ENCODE peak calls at places on chromosomes 12 and 14, in eight cellular contexts. Y is right lobe of liver, S is breast epithelium, P is IMR-90, E is transverse colon, V is suprapubic skin, H is heart left ventricle, T is A549. X is an unnamed sample.

GRCh38 chr14:73342670-73343069 is 105.4 kb downstream of the PAPLN start:
- DNase-seq in S (no peak), E (no peak), P (no peak), Y (no peak), V (no peak), T (no peak), H (no peak), X (no peak)

GRCh38 chr14:31994391-31995033 is 82.6 kb upstream of the ARHGAP5 start:
- DNase-seq in E (no peak), Y (no peak), V (no peak), T (no peak), H (no peak), P (no peak), S (no peak), X (no peak)

GRCh38 chr14:61581340-61581739 is 114.0 kb upstream of the HIF1A start:
- DNase-seq in H (no peak), E (no peak), T (no peak), S (no peak), P (no peak), Y (no peak), V (no peak), X (no peak)

GRCh38 chr14:34324363-34324795 is 137.7 kb downstream of the SPTSSA start:
- DNase-seq in S (no peak), P (peak), V (no peak), Y (no peak), T (peak), E (peak), H (no peak), X (peak)

GRCh38 chr14:103118019-103118662 is 5.1 kb upstream of the TNFAIP2 start:
- DNase-seq in Y (peak), S (no peak), E (peak), T (no peak), H (peak), V (no peak), P (peak), X (no peak)

GRCh38 chr12:77685112-77685511 is 145.6 kb upstream of the NAV3 start:
- DNase-seq in E (peak), H (peak), T (peak), P (peak), Y (no peak), V (no peak), S (peak), X (peak)

GRCh38 chr14:33499687-33500086 is 451.2 kb downstream of the EGLN3 start:
- DNase-seq in T (no peak), E (no peak), V (no peak), H (no peak), S (no peak), Y (no peak), P (no peak), X (no peak)

GRCh38 chr14:79705126-79705894 is 506.0 kb downstream of the DIO2 start:
- DNase-seq in Y (no peak), P (no peak), E (peak), V (no peak), T (no peak), H (no peak), S (no peak), X (no peak)

GRCh38 chr14:27040552-27040951 is 442.7 kb upstream of the NOVA1 start:
- DNase-seq in V (no peak), H (no peak), S (no peak), P (no peak), T (no peak), E (no peak), Y (no peak), X (no peak)

GRCh38 chr12:2483713-2484112 is 311.1 kb upstream of the FKBP4 start:
- DNase-seq in Y (no peak), E (no peak), S (no peak), T (no peak), V (peak), P (no peak), H (no peak), X (no peak)

GRCh38 chr14:73786942-73787759 is 64.5 kb upstream of the PTGR2 start:
- DNase-seq in V (no peak), H (peak), T (no peak), P (peak), S (peak), Y (peak), E (peak), X (peak)

DNA sequence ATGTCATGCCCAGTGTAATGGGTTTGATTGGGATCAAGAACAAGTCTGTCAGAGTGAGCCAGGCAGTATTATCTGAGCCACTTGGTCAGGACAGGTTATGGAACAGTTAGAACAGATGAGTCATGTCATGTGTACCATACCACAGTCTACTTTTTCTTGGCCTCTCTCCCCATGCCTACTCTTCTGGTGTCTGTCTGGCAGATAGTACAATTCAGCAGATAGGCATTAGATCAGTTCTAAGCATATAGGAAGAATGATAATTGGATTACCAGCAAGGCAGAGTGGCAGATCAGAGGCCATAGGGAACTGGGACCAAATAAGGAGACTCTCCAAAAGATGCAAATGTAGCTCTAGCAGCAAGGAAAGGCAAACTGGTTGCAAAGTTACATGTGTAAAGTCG is 30.5 kb downstream of the FBXO34 start:
- DNase-seq in Y (no peak), V (no peak), E (no peak), H (no peak), P (peak), S (no peak), T (no peak), X (peak)
- TF ChIP-seq POLR2A in Y (no peak), V (no peak), E (no peak), H (no peak), P (no peak), S (no peak), T (no peak), X (peak)

GRCh38 chr14:23071244-23071974 is 14.1 kb upstream of the CDH24 start:
- DNase-seq in P (peak), T (peak), H (peak), S (peak), V (peak), Y (peak), E (peak), X (no peak)
- TF ChIP-seq POLR2A in P (peak), T (peak), H (peak), S (no peak), V (no peak), Y (peak), E (peak), X (peak)

GRCh38 chr12:15372313-15372712 is 50.0 kb downstream of the PTPRO start:
- DNase-seq in V (no peak), E (no peak), T (no peak), H (no peak), P (no peak), S (no peak), Y (no peak), X (no peak)
- TF ChIP-seq POLR2A in V (no peak), E (no peak), T (no peak), H (no peak), P (no peak), S (no peak), Y (no peak), X (no peak)

GRCh38 chr12:124881123-124881522 is 17.5 kb upstream of the SCARB1 start:
- DNase-seq in T (no peak), H (no peak), S (no peak), P (no peak), V (no peak), E (no peak), Y (no peak), X (no peak)
- TF ChIP-seq POLR2A in T (no peak), H (no peak), S (no peak), P (no peak), V (no peak), E (no peak), Y (no peak), X (no peak)

GRCh38 chr12:31590730-31591307 is at the start of gene DENND5B:
- DNase-seq in H (peak), Y (peak), P (peak), V (no peak), E (peak), S (peak), T (peak), X (peak)
- TF ChIP-seq POLR2A in H (no peak), Y (peak), P (no peak), V (no peak), E (no peak), S (no peak), T (peak), X (no peak)

X was measured in erythroblast.